ENCODE peak calls at places on chromosomes 2 and 18, in eight cellular contexts. One of them, this sample, is unnamed.

GRCh38 chr18:79685281-79685680 is 5.7 kb downstream of the CTDP1 start:
- DNase-seq in progenitor cell of endocrine pancreas: no peak
- DNase-seq in endothelial cell: no peak
- DNase-seq in NCI-H748 treated with DMSO at 0.1 percent for 48 hours: no peak
- DNase-seq in skeletal muscle cell: no peak
- DNase-seq in thyroid gland: no peak
- DNase-seq in SIG-M5: no peak
- DNase-seq in activated naive CD4-positive, alpha-beta T cell treated with Interleukin-2 at 50 U/mL for 16 hours: no peak
- DNase-seq in this sample: no peak

GRCh38 chr18:34501553-34501952 is 208.5 kb upstream of the DTNA start:
- DNase-seq in progenitor cell of endocrine pancreas: no peak
- DNase-seq in endothelial cell: no peak
- DNase-seq in NCI-H748 treated with DMSO at 0.1 percent for 48 hours: no peak
- DNase-seq in skeletal muscle cell: no peak
- DNase-seq in thyroid gland: no peak
- DNase-seq in SIG-M5: no peak
- DNase-seq in activated naive CD4-positive, alpha-beta T cell treated with Interleukin-2 at 50 U/mL for 16 hours: no peak
- DNase-seq in this sample: no peak

GRCh38 chr18:51427012-51427411 is 229.5 kb upstream of the MEX3C start:
- DNase-seq in progenitor cell of endocrine pancreas: no peak
- DNase-seq in endothelial cell: no peak
- DNase-seq in NCI-H748 treated with DMSO at 0.1 percent for 48 hours: no peak
- DNase-seq in skeletal muscle cell: no peak
- DNase-seq in thyroid gland: peak; percentile 8
- DNase-seq in SIG-M5: no peak
- DNase-seq in activated naive CD4-positive, alpha-beta T cell treated with Interleukin-2 at 50 U/mL for 16 hours: no peak
- DNase-seq in this sample: no peak

GRCh38 chr2:134705861-134706586 is 12.8 kb downstream of the TMEM163 start:
- DNase-seq in progenitor cell of endocrine pancreas: no peak
- DNase-seq in endothelial cell: peak; percentile 44
- DNase-seq in NCI-H748 treated with DMSO at 0.1 percent for 48 hours: no peak
- DNase-seq in skeletal muscle cell: no peak
- DNase-seq in thyroid gland: no peak
- DNase-seq in SIG-M5: no peak
- DNase-seq in activated naive CD4-positive, alpha-beta T cell treated with Interleukin-2 at 50 U/mL for 16 hours: no peak
- DNase-seq in this sample: no peak

GRCh38 chr18:22504665-22505064 is 87.0 kb upstream of the CTAGE1 start:
- DNase-seq in progenitor cell of endocrine pancreas: no peak
- DNase-seq in endothelial cell: no peak
- DNase-seq in NCI-H748 treated with DMSO at 0.1 percent for 48 hours: no peak
- DNase-seq in skeletal muscle cell: peak; percentile 28
- DNase-seq in thyroid gland: no peak
- DNase-seq in SIG-M5: no peak
- DNase-seq in activated naive CD4-positive, alpha-beta T cell treated with Interleukin-2 at 50 U/mL for 16 hours: no peak
- DNase-seq in this sample: no peak

GRCh38 chr2:71863338-71863737 is 284.3 kb downstream of the CYP26B1 start:
- DNase-seq in progenitor cell of endocrine pancreas: no peak
- DNase-seq in endothelial cell: no peak
- DNase-seq in NCI-H748 treated with DMSO at 0.1 percent for 48 hours: no peak
- DNase-seq in skeletal muscle cell: no peak
- DNase-seq in thyroid gland: no peak
- DNase-seq in SIG-M5: no peak
- DNase-seq in activated naive CD4-positive, alpha-beta T cell treated with Interleukin-2 at 50 U/mL for 16 hours: no peak
- DNase-seq in this sample: no peak

GRCh38 chr2:240277073-240277806 is 136.8 kb upstream of the OTOS start:
- DNase-seq in progenitor cell of endocrine pancreas: no peak
- DNase-seq in endothelial cell: no peak
- DNase-seq in NCI-H748 treated with DMSO at 0.1 percent for 48 hours: no peak
- DNase-seq in skeletal muscle cell: peak; percentile 31
- DNase-seq in thyroid gland: peak; percentile 94
- DNase-seq in SIG-M5: no peak
- DNase-seq in activated naive CD4-positive, alpha-beta T cell treated with Interleukin-2 at 50 U/mL for 16 hours: no peak
- DNase-seq in this sample: no peak

GRCh38 chr2:225536036-225536435 is 136.5 kb downstream of the NYAP2 start:
- DNase-seq in progenitor cell of endocrine pancreas: no peak
- DNase-seq in endothelial cell: no peak
- DNase-seq in NCI-H748 treated with DMSO at 0.1 percent for 48 hours: no peak
- DNase-seq in skeletal muscle cell: no peak
- DNase-seq in thyroid gland: no peak
- DNase-seq in SIG-M5: no peak
- DNase-seq in activated naive CD4-positive, alpha-beta T cell treated with Interleukin-2 at 50 U/mL for 16 hours: no peak
- DNase-seq in this sample: no peak

GRCh38 chr2:216031960-216032689 is 18.8 kb upstream of the MREG start:
- DNase-seq in progenitor cell of endocrine pancreas: no peak
- DNase-seq in endothelial cell: no peak
- DNase-seq in NCI-H748 treated with DMSO at 0.1 percent for 48 hours: no peak
- DNase-seq in skeletal muscle cell: peak; percentile 51
- DNase-seq in thyroid gland: no peak
- DNase-seq in SIG-M5: no peak
- DNase-seq in activated naive CD4-positive, alpha-beta T cell treated with Interleukin-2 at 50 U/mL for 16 hours: no peak
- DNase-seq in this sample: peak; percentile 70

GRCh38 chr2:71609958-71610357 is 156.6 kb downstream of the DYSF start:
- DNase-seq in progenitor cell of endocrine pancreas: no peak
- DNase-seq in endothelial cell: no peak
- DNase-seq in NCI-H748 treated with DMSO at 0.1 percent for 48 hours: no peak
- DNase-seq in skeletal muscle cell: peak; percentile 6
- DNase-seq in thyroid gland: no peak
- DNase-seq in SIG-M5: no peak
- DNase-seq in activated naive CD4-positive, alpha-beta T cell treated with Interleukin-2 at 50 U/mL for 16 hours: no peak
- DNase-seq in this sample: peak; percentile 66

GRCh38 chr2:75146903-75147332 is 52.4 kb downstream of the TACR1 start:
- DNase-seq in progenitor cell of endocrine pancreas: no peak
- DNase-seq in endothelial cell: no peak
- DNase-seq in NCI-H748 treated with DMSO at 0.1 percent for 48 hours: no peak
- DNase-seq in skeletal muscle cell: no peak
- DNase-seq in thyroid gland: no peak
- DNase-seq in SIG-M5: no peak
- DNase-seq in activated naive CD4-positive, alpha-beta T cell treated with Interleukin-2 at 50 U/mL for 16 hours: no peak
- DNase-seq in this sample: no peak

GRCh38 chr2:73935641-73936040 is 9.0 kb downstream of the DGUOK start:
- DNase-seq in progenitor cell of endocrine pancreas: no peak
- DNase-seq in endothelial cell: no peak
- DNase-seq in NCI-H748 treated with DMSO at 0.1 percent for 48 hours: no peak
- DNase-seq in skeletal muscle cell: no peak
- DNase-seq in thyroid gland: no peak
- DNase-seq in SIG-M5: no peak
- DNase-seq in activated naive CD4-positive, alpha-beta T cell treated with Interleukin-2 at 50 U/mL for 16 hours: no peak
- DNase-seq in this sample: no peak

GRCh38 chr18:12863687-12864086 is 20.4 kb downstream of the PTPN2 start:
- DNase-seq in progenitor cell of endocrine pancreas: no peak
- DNase-seq in endothelial cell: no peak
- DNase-seq in NCI-H748 treated with DMSO at 0.1 percent for 48 hours: no peak
- DNase-seq in skeletal muscle cell: no peak
- DNase-seq in thyroid gland: no peak
- DNase-seq in SIG-M5: no peak
- DNase-seq in activated naive CD4-positive, alpha-beta T cell treated with Interleukin-2 at 50 U/mL for 16 hours: no peak
- DNase-seq in this sample: no peak

GRCh38 chr2:91442246-91442905 is 2750.9 kb downstream of the RPIA start:
- DNase-seq in progenitor cell of endocrine pancreas: no peak
- DNase-seq in endothelial cell: no peak
- DNase-seq in NCI-H748 treated with DMSO at 0.1 percent for 48 hours: no peak
- DNase-seq in skeletal muscle cell: no peak
- DNase-seq in thyroid gland: no peak
- DNase-seq in SIG-M5: no peak
- DNase-seq in activated naive CD4-positive, alpha-beta T cell treated with Interleukin-2 at 50 U/mL for 16 hours: no peak
- DNase-seq in this sample: peak; percentile 4

GRCh38 chr2:120656273-120656960 is 79.3 kb upstream of the GLI2 start:
- DNase-seq in progenitor cell of endocrine pancreas: no peak
- DNase-seq in endothelial cell: no peak
- DNase-seq in NCI-H748 treated with DMSO at 0.1 percent for 48 hours: no peak
- DNase-seq in skeletal muscle cell: no peak
- DNase-seq in thyroid gland: peak; percentile 34
- DNase-seq in SIG-M5: no peak
- DNase-seq in activated naive CD4-positive, alpha-beta T cell treated with Interleukin-2 at 50 U/mL for 16 hours: no peak
- DNase-seq in this sample: no peak

GRCh38 chr2:185785851-185786473 is 47.4 kb downstream of the FSIP2 start:
- DNase-seq in progenitor cell of endocrine pancreas: no peak
- DNase-seq in endothelial cell: no peak
- DNase-seq in NCI-H748 treated with DMSO at 0.1 percent for 48 hours: no peak
- DNase-seq in skeletal muscle cell: no peak
- DNase-seq in thyroid gland: no peak
- DNase-seq in SIG-M5: no peak
- DNase-seq in activated naive CD4-positive, alpha-beta T cell treated with Interleukin-2 at 50 U/mL for 16 hours: no peak
- DNase-seq in this sample: no peak

GRCh38 chr2:109324859-109325258 is 195.9 kb downstream of the SH3RF3 start:
- DNase-seq in progenitor cell of endocrine pancreas: no peak
- DNase-seq in endothelial cell: no peak
- DNase-seq in NCI-H748 treated with DMSO at 0.1 percent for 48 hours: no peak
- DNase-seq in skeletal muscle cell: peak; percentile 98
- DNase-seq in thyroid gland: peak; percentile 29
- DNase-seq in SIG-M5: no peak
- DNase-seq in activated naive CD4-positive, alpha-beta T cell treated with Interleukin-2 at 50 U/mL for 16 hours: no peak
- DNase-seq in this sample: no peak

This sample was measured in COLO829.